ENCODE peak calls at places on chromosomes 6 and 20, in five cellular contexts. M, Q, I, J and Y are unnamed samples.

GRCh38 chr20:46249671-46250070 is 58.6 kb downstream of the CDH22 start:
- DNase-seq in J (no peak), M (no peak), I (no peak), Q (no peak), Y (no peak)

GRCh38 chr6:37535701-37536461 is 36.2 kb upstream of the CCDC167 start:
- DNase-seq in Q (no peak), M (no peak), I (no peak), J (no peak), Y (no peak)

GRCh38 chr20:46089076-46089337 is 755 bp downstream of the NCOA5 start:
- DNase-seq in M (no peak), I (no peak), Q (no peak), J (no peak), Y (no peak)

GRCh38 chr20:52087471-52087870 is 104.1 kb downstream of the ZFP64 start:
- DNase-seq in I (no peak), M (no peak), Q (no peak), J (no peak), Y (no peak)

GRCh38 chr6:105164418-105164817 is 15.4 kb downstream of the POPDC3 start:
- DNase-seq in Q (peak), J (no peak), I (no peak), M (no peak), Y (no peak)

GRCh38 chr20:59001068-59001448 is 6.0 kb downstream of the CTSZ start:
- DNase-seq in M (no peak), I (no peak), J (no peak), Q (no peak), Y (no peak)

GRCh38 chr6:136424901-136425300 is 125.3 kb downstream of the MAP7 start:
- DNase-seq in J (no peak), I (no peak), M (no peak), Q (no peak), Y (no peak)

GRCh38 chr6:121917834-121918559 is 481.5 kb upstream of the HSF2 start:
- DNase-seq in J (no peak), M (no peak), I (no peak), Q (no peak), Y (no peak)

GRCh38 chr6:52143551-52143950 is 42.6 kb upstream of the IL17A start:
- DNase-seq in M (no peak), Q (no peak), J (no peak), I (no peak), Y (no peak)

GRCh38 chr6:156449569-156449968 is 327.6 kb upstream of the ARID1B start:
- DNase-seq in Q (no peak), M (no peak), J (no peak), I (no peak), Y (no peak)

GRCh38 chr6:33620584-33621395 is at the start of gene ITPR3:
- DNase-seq in J (peak), I (peak), M (peak), Q (peak), Y (peak)

GRCh38 chr6:36888654-36889481 is 3.1 kb downstream of the C6orf89 start:
- DNase-seq in M (no peak), Q (no peak), I (no peak), J (no peak), Y (no peak)

GRCh38 chr6:128712898-128713297 is 170.0 kb upstream of the LAMA2 start:
- DNase-seq in Q (no peak), J (no peak), I (no peak), M (no peak), Y (no peak)

GRCh38 chr6:87803784-87804183 is 101.8 kb upstream of the AKIRIN2 start:
- DNase-seq in M (no peak), J (no peak), Q (no peak), I (no peak), Y (no peak)